ENCODE peak calls at places on chromosomes 16 and 17, in ten cellular contexts. One of them, this sample, is unnamed.

GRCh38 chr16:30472328-30472942 is at the start of gene ITGAL:
- DNase-seq in posterior vena cava: peak
- DNase-seq in non-pigmented ciliary epithelial cell: no peak
- DNase-seq in dorsolateral prefrontal cortex: no peak
- DNase-seq in nephron progenitor cell: no peak
- DNase-seq in breast epithelium: peak
- DNase-seq in HEK293T: no peak
- DNase-seq in HT1080: no peak
- DNase-seq in H7: peak
- DNase-seq in GM12865: peak
- DNase-seq in this sample: no peak

GRCh38 chr17:45288825-45289224 is 26.9 kb upstream of the SPATA32 start:
- DNase-seq in posterior vena cava: no peak
- DNase-seq in non-pigmented ciliary epithelial cell: no peak
- DNase-seq in dorsolateral prefrontal cortex: no peak
- DNase-seq in nephron progenitor cell: no peak
- DNase-seq in breast epithelium: peak
- DNase-seq in HEK293T: no peak
- DNase-seq in HT1080: no peak
- DNase-seq in H7: no peak
- DNase-seq in GM12865: no peak
- DNase-seq in this sample: peak

GRCh38 chr17:82668631-82669099 is 20.4 kb upstream of the WDR45B start:
- DNase-seq in posterior vena cava: peak
- DNase-seq in non-pigmented ciliary epithelial cell: no peak
- DNase-seq in dorsolateral prefrontal cortex: peak
- DNase-seq in nephron progenitor cell: peak
- DNase-seq in breast epithelium: peak
- DNase-seq in HEK293T: peak
- DNase-seq in HT1080: peak
- DNase-seq in H7: peak
- DNase-seq in GM12865: peak
- DNase-seq in this sample: peak

GRCh38 chr16:82935781-82936180 is 309.0 kb downstream of the CDH13 start:
- DNase-seq in posterior vena cava: no peak
- DNase-seq in non-pigmented ciliary epithelial cell: no peak
- DNase-seq in dorsolateral prefrontal cortex: no peak
- DNase-seq in nephron progenitor cell: no peak
- DNase-seq in breast epithelium: no peak
- DNase-seq in HEK293T: no peak
- DNase-seq in HT1080: peak
- DNase-seq in H7: no peak
- DNase-seq in GM12865: no peak
- DNase-seq in this sample: no peak

GRCh38 chr17:77424585-77425344 is 284.0 kb downstream of the SEC14L1 start:
- DNase-seq in posterior vena cava: peak
- DNase-seq in non-pigmented ciliary epithelial cell: peak
- DNase-seq in dorsolateral prefrontal cortex: peak
- DNase-seq in nephron progenitor cell: peak
- DNase-seq in breast epithelium: peak
- DNase-seq in HEK293T: no peak
- DNase-seq in HT1080: no peak
- DNase-seq in H7: peak
- DNase-seq in GM12865: no peak
- DNase-seq in this sample: peak

GRCh38 chr17:48056879-48057278 is 8.7 kb downstream of the NFE2L1 start:
- DNase-seq in posterior vena cava: no peak
- DNase-seq in non-pigmented ciliary epithelial cell: no peak
- DNase-seq in dorsolateral prefrontal cortex: no peak
- DNase-seq in nephron progenitor cell: no peak
- DNase-seq in breast epithelium: no peak
- DNase-seq in HEK293T: no peak
- DNase-seq in HT1080: no peak
- DNase-seq in H7: no peak
- DNase-seq in GM12865: no peak
- DNase-seq in this sample: no peak

GRCh38 chr17:69103557-69104233 is 38.0 kb downstream of the ABCA6 start:
- DNase-seq in posterior vena cava: no peak
- DNase-seq in non-pigmented ciliary epithelial cell: no peak
- DNase-seq in dorsolateral prefrontal cortex: no peak
- DNase-seq in nephron progenitor cell: no peak
- DNase-seq in breast epithelium: no peak
- DNase-seq in HEK293T: no peak
- DNase-seq in HT1080: no peak
- DNase-seq in H7: no peak
- DNase-seq in GM12865: no peak
- DNase-seq in this sample: no peak

GRCh38 chr16:85330694-85331188 is 218.5 kb upstream of the CIBAR2 start:
- DNase-seq in posterior vena cava: no peak
- DNase-seq in non-pigmented ciliary epithelial cell: peak
- DNase-seq in dorsolateral prefrontal cortex: no peak
- DNase-seq in nephron progenitor cell: peak
- DNase-seq in breast epithelium: no peak
- DNase-seq in HEK293T: peak
- DNase-seq in HT1080: peak
- DNase-seq in H7: peak
- DNase-seq in GM12865: peak
- DNase-seq in this sample: peak

GRCh38 chr16:27029525-27029924 is 37.2 kb upstream of the C16orf82 start:
- DNase-seq in posterior vena cava: no peak
- DNase-seq in non-pigmented ciliary epithelial cell: no peak
- DNase-seq in dorsolateral prefrontal cortex: no peak
- DNase-seq in nephron progenitor cell: no peak
- DNase-seq in breast epithelium: no peak
- DNase-seq in HEK293T: no peak
- DNase-seq in HT1080: no peak
- DNase-seq in H7: no peak
- DNase-seq in GM12865: no peak
- DNase-seq in this sample: no peak

GRCh38 chr17:79391808-79392233 is 219.0 kb downstream of the RBFOX3 start:
- DNase-seq in posterior vena cava: peak
- DNase-seq in non-pigmented ciliary epithelial cell: no peak
- DNase-seq in dorsolateral prefrontal cortex: peak
- DNase-seq in nephron progenitor cell: peak
- DNase-seq in breast epithelium: peak
- DNase-seq in HEK293T: peak
- DNase-seq in HT1080: peak
- DNase-seq in H7: peak
- DNase-seq in GM12865: peak
- DNase-seq in this sample: peak

GRCh38 chr16:12016166-12016947 is 39.8 kb downstream of the SNX29 start:
- DNase-seq in posterior vena cava: no peak
- DNase-seq in non-pigmented ciliary epithelial cell: no peak
- DNase-seq in dorsolateral prefrontal cortex: no peak
- DNase-seq in nephron progenitor cell: no peak
- DNase-seq in breast epithelium: no peak
- DNase-seq in HEK293T: no peak
- DNase-seq in HT1080: peak
- DNase-seq in H7: no peak
- DNase-seq in GM12865: no peak
- DNase-seq in this sample: peak

GRCh38 chr16:55534773-55535172 is 25.9 kb downstream of the LPCAT2 start:
- DNase-seq in posterior vena cava: no peak
- DNase-seq in non-pigmented ciliary epithelial cell: no peak
- DNase-seq in dorsolateral prefrontal cortex: no peak
- DNase-seq in nephron progenitor cell: no peak
- DNase-seq in breast epithelium: no peak
- DNase-seq in HEK293T: no peak
- DNase-seq in HT1080: no peak
- DNase-seq in H7: no peak
- DNase-seq in GM12865: no peak
- DNase-seq in this sample: no peak

This sample was measured in astrocyte.